ENCODE peak calls at places on chromosomes 3 and 15, in eight cellular contexts. One of them, this sample, is unnamed.

GRCh38 chr3:42025388-42026138 is 63.7 kb upstream of the ULK4 start:
- DNase-seq in A549: peak; percentile 67
- DNase-seq in HT1080: peak; percentile 90
- DNase-seq in AG20443: peak; percentile 92
- DNase-seq in AG04450: peak; percentile 93
- DNase-seq in thyroid gland: peak; percentile 92
- DNase-seq in DMS153: peak; percentile 76
- DNase-seq in activated CD4-positive, alpha-beta T cell treated with anti-CD3 and anti-CD28 coated beads for 48 hours: no peak
- DNase-seq in this sample: no peak

GRCh38 chr15:29244544-29244943 is 25.1 kb downstream of the NSMCE3 start:
- DNase-seq in AG04450: no peak
- DNase-seq in thyroid gland: no peak
- DNase-seq in DMS153: no peak
- DNase-seq in A549: no peak
- DNase-seq in AG20443: no peak
- DNase-seq in HT1080: no peak
- DNase-seq in activated CD4-positive, alpha-beta T cell treated with anti-CD3 and anti-CD28 coated beads for 48 hours: no peak
- DNase-seq in this sample: no peak

GRCh38 chr3:192899540-192899982 is 18.1 kb downstream of the MB21D2 start:
- DNase-seq in A549: peak; percentile 64
- DNase-seq in DMS153: no peak
- DNase-seq in AG20443: peak; percentile 61
- DNase-seq in activated CD4-positive, alpha-beta T cell treated with anti-CD3 and anti-CD28 coated beads for 48 hours: no peak
- DNase-seq in thyroid gland: no peak
- DNase-seq in HT1080: peak; percentile 97
- DNase-seq in AG04450: no peak
- DNase-seq in this sample: no peak

GRCh38 chr15:43920815-43921214 is 94.0 kb downstream of the WDR76 start:
- DNase-seq in thyroid gland: peak; percentile 80
- DNase-seq in activated CD4-positive, alpha-beta T cell treated with anti-CD3 and anti-CD28 coated beads for 48 hours: no peak
- DNase-seq in DMS153: peak; percentile 0
- DNase-seq in HT1080: peak; percentile 20
- DNase-seq in AG04450: no peak
- DNase-seq in A549: no peak
- DNase-seq in AG20443: no peak
- DNase-seq in this sample: no peak

GRCh38 chr3:62052331-62052730 is 321.0 kb downstream of the FEZF2 start:
- DNase-seq in HT1080: no peak
- DNase-seq in activated CD4-positive, alpha-beta T cell treated with anti-CD3 and anti-CD28 coated beads for 48 hours: no peak
- DNase-seq in A549: no peak
- DNase-seq in thyroid gland: no peak
- DNase-seq in DMS153: no peak
- DNase-seq in AG04450: no peak
- DNase-seq in AG20443: no peak
- DNase-seq in this sample: no peak

GRCh38 chr15:57562220-57562769 is 29.4 kb upstream of the MYZAP start:
- DNase-seq in AG04450: no peak
- DNase-seq in AG20443: no peak
- DNase-seq in DMS153: no peak
- DNase-seq in activated CD4-positive, alpha-beta T cell treated with anti-CD3 and anti-CD28 coated beads for 48 hours: peak; percentile 14
- DNase-seq in HT1080: no peak
- DNase-seq in thyroid gland: no peak
- DNase-seq in A549: no peak
- DNase-seq in this sample: no peak

GRCh38 chr3:53842436-53843194 is 3.6 kb downstream of the CHDH start:
- DNase-seq in HT1080: peak; percentile 35
- DNase-seq in DMS153: peak; percentile 51
- DNase-seq in AG04450: no peak
- DNase-seq in thyroid gland: peak; percentile 90
- DNase-seq in A549: peak; percentile 48
- DNase-seq in AG20443: peak; percentile 47
- DNase-seq in activated CD4-positive, alpha-beta T cell treated with anti-CD3 and anti-CD28 coated beads for 48 hours: no peak
- DNase-seq in this sample: no peak

GRCh38 chr3:143207338-143207961 is 87.9 kb downstream of the CHST2 start:
- DNase-seq in DMS153: no peak
- DNase-seq in thyroid gland: peak; percentile 83
- DNase-seq in activated CD4-positive, alpha-beta T cell treated with anti-CD3 and anti-CD28 coated beads for 48 hours: peak; percentile 20
- DNase-seq in AG20443: peak; percentile 60
- DNase-seq in HT1080: peak; percentile 77
- DNase-seq in A549: peak; percentile 10
- DNase-seq in AG04450: peak; percentile 32
- DNase-seq in this sample: no peak

GRCh38 chr3:158791259-158791920 is 10.5 kb upstream of the MFSD1 start:
- DNase-seq in thyroid gland: peak; percentile 10
- DNase-seq in activated CD4-positive, alpha-beta T cell treated with anti-CD3 and anti-CD28 coated beads for 48 hours: peak; percentile 34
- DNase-seq in A549: peak; percentile 76
- DNase-seq in AG20443: peak; percentile 68
- DNase-seq in HT1080: peak; percentile 67
- DNase-seq in AG04450: no peak
- DNase-seq in DMS153: peak; percentile 18
- DNase-seq in this sample: peak; percentile 8

GRCh38 chr15:70497661-70498060 is 265.7 kb downstream of the UACA start:
- DNase-seq in thyroid gland: no peak
- DNase-seq in AG04450: no peak
- DNase-seq in AG20443: no peak
- DNase-seq in activated CD4-positive, alpha-beta T cell treated with anti-CD3 and anti-CD28 coated beads for 48 hours: no peak
- DNase-seq in HT1080: no peak
- DNase-seq in A549: no peak
- DNase-seq in DMS153: no peak
- DNase-seq in this sample: no peak

GRCh38 chr3:151477596-151478375 is 16.9 kb upstream of the IGSF10 start:
- DNase-seq in HT1080: no peak
- DNase-seq in activated CD4-positive, alpha-beta T cell treated with anti-CD3 and anti-CD28 coated beads for 48 hours: no peak
- DNase-seq in AG04450: no peak
- DNase-seq in thyroid gland: no peak
- DNase-seq in AG20443: no peak
- DNase-seq in DMS153: no peak
- DNase-seq in A549: no peak
- DNase-seq in this sample: no peak

GRCh38 chr15:55186331-55186730 is 10.4 kb downstream of the RSL24D1 start:
- DNase-seq in activated CD4-positive, alpha-beta T cell treated with anti-CD3 and anti-CD28 coated beads for 48 hours: no peak
- DNase-seq in A549: no peak
- DNase-seq in DMS153: no peak
- DNase-seq in thyroid gland: no peak
- DNase-seq in AG04450: no peak
- DNase-seq in AG20443: no peak
- DNase-seq in HT1080: no peak
- DNase-seq in this sample: no peak

GRCh38 chr15:75531041-75531450 is 48.1 kb downstream of the PTPN9 start:
- DNase-seq in DMS153: no peak
- DNase-seq in thyroid gland: peak; percentile 90
- DNase-seq in AG20443: peak; percentile 43
- DNase-seq in AG04450: no peak
- DNase-seq in HT1080: no peak
- DNase-seq in A549: no peak
- DNase-seq in activated CD4-positive, alpha-beta T cell treated with anti-CD3 and anti-CD28 coated beads for 48 hours: no peak
- DNase-seq in this sample: no peak

GRCh38 chr15:73239564-73240208 is 129.1 kb downstream of the HCN4 start:
- DNase-seq in activated CD4-positive, alpha-beta T cell treated with anti-CD3 and anti-CD28 coated beads for 48 hours: no peak
- DNase-seq in DMS153: no peak
- DNase-seq in HT1080: peak; percentile 28
- DNase-seq in AG04450: no peak
- DNase-seq in AG20443: no peak
- DNase-seq in A549: peak; percentile 40
- DNase-seq in thyroid gland: no peak
- DNase-seq in this sample: no peak

GRCh38 chr3:172371544-172371943 is 76.7 kb downstream of the GHSR start:
- DNase-seq in AG04450: no peak
- DNase-seq in DMS153: no peak
- DNase-seq in thyroid gland: no peak
- DNase-seq in AG20443: no peak
- DNase-seq in A549: no peak
- DNase-seq in activated CD4-positive, alpha-beta T cell treated with anti-CD3 and anti-CD28 coated beads for 48 hours: no peak
- DNase-seq in HT1080: no peak
- DNase-seq in this sample: no peak

GRCh38 chr15:53216036-53216435 is 425.9 kb upstream of the ONECUT1 start:
- DNase-seq in A549: no peak
- DNase-seq in AG20443: no peak
- DNase-seq in AG04450: no peak
- DNase-seq in activated CD4-positive, alpha-beta T cell treated with anti-CD3 and anti-CD28 coated beads for 48 hours: no peak
- DNase-seq in DMS153: no peak
- DNase-seq in thyroid gland: no peak
- DNase-seq in HT1080: no peak
- DNase-seq in this sample: no peak

GRCh38 chr15:51133140-51133630 is 38.5 kb upstream of the TNFAIP8L3 start:
- DNase-seq in AG04450: no peak
- DNase-seq in thyroid gland: no peak
- DNase-seq in HT1080: no peak
- DNase-seq in AG20443: no peak
- DNase-seq in A549: no peak
- DNase-seq in activated CD4-positive, alpha-beta T cell treated with anti-CD3 and anti-CD28 coated beads for 48 hours: no peak
- DNase-seq in DMS153: no peak
- DNase-seq in this sample: no peak

GRCh38 chr15:45187894-45188830 is at the start of gene SHF:
- DNase-seq in thyroid gland: peak; percentile 70
- DNase-seq in DMS153: no peak
- DNase-seq in activated CD4-positive, alpha-beta T cell treated with anti-CD3 and anti-CD28 coated beads for 48 hours: peak; percentile 81
- DNase-seq in HT1080: no peak
- DNase-seq in AG20443: peak; percentile 69
- DNase-seq in A549: peak; percentile 18
- DNase-seq in AG04450: peak; percentile 21
- DNase-seq in this sample: no peak

GRCh38 chr3:111926266-111926676 is 52.6 kb upstream of the ABHD10 start:
- DNase-seq in HT1080: no peak
- DNase-seq in A549: no peak
- DNase-seq in activated CD4-positive, alpha-beta T cell treated with anti-CD3 and anti-CD28 coated beads for 48 hours: no peak
- DNase-seq in DMS153: no peak
- DNase-seq in thyroid gland: no peak
- DNase-seq in AG04450: no peak
- DNase-seq in AG20443: no peak
- DNase-seq in this sample: no peak

GRCh38 chr3:105367406-105368213 is 901 bp downstream of the ALCAM start:
- DNase-seq in AG04450: no peak
- DNase-seq in activated CD4-positive, alpha-beta T cell treated with anti-CD3 and anti-CD28 coated beads for 48 hours: peak; percentile 91
- DNase-seq in DMS153: no peak
- DNase-seq in HT1080: peak; percentile 76
- DNase-seq in A549: peak; percentile 65
- DNase-seq in AG20443: peak; percentile 42
- DNase-seq in thyroid gland: peak; percentile 71
- DNase-seq in this sample: peak; percentile 13

GRCh38 chr3:71684752-71685151 is 40.5 kb downstream of the EIF4E3 start:
- DNase-seq in AG20443: peak; percentile 82
- DNase-seq in A549: no peak
- DNase-seq in HT1080: peak; percentile 62
- DNase-seq in thyroid gland: no peak
- DNase-seq in DMS153: no peak
- DNase-seq in activated CD4-positive, alpha-beta T cell treated with anti-CD3 and anti-CD28 coated beads for 48 hours: no peak
- DNase-seq in AG04450: peak; percentile 57
- DNase-seq in this sample: no peak

GRCh38 chr3:146491303-146491702 is 21.9 kb upstream of the PLSCR2 start:
- DNase-seq in activated CD4-positive, alpha-beta T cell treated with anti-CD3 and anti-CD28 coated beads for 48 hours: no peak
- DNase-seq in thyroid gland: no peak
- DNase-seq in A549: no peak
- DNase-seq in DMS153: no peak
- DNase-seq in HT1080: peak; percentile 36
- DNase-seq in AG04450: no peak
- DNase-seq in AG20443: peak; percentile 35
- DNase-seq in this sample: no peak

This sample was measured in NCI-H187 treated with DMSO at 0.1 percent for 48 hours.